ENCODE peak calls at places on chromosomes 1 and 21, in seven cellular contexts. P is activated CD4-positive, alpha-beta T cell treated with anti-CD3 and anti-CD28 coated beads, Interleukin-2, amount 10 ng/mL, durations not matched to agents 7 days and 5 days; W is RWPE1; S is T-helper 9 cell; A is neural progenitor cell; G is tibial artery; Y is memory B cell. Q is an unnamed sample.

GRCh38 chr1:151881479-151881878 is 27.8 kb downstream of the THEM4 start:
- DNase-seq in Y (no peak), W (no peak), G (no peak), A (no peak), S (no peak), P (no peak), Q (no peak)

GRCh38 chr1:91282695-91283420 is 121.8 kb downstream of the HFM1 start:
- DNase-seq in A (peak; percentile 83), G (peak; percentile 54), W (peak; percentile 63), P (peak; percentile 59), S (peak; percentile 18), Y (peak; percentile 25), Q (peak; percentile 36)

GRCh38 chr1:2969870-2970291 is 51.4 kb upstream of the ACTRT2 start:
- DNase-seq in S (no peak), P (no peak), A (no peak), W (no peak), G (no peak), Y (no peak), Q (no peak)

GRCh38 chr1:226654046-226654445 is 85.0 kb downstream of the ITPKB start:
- DNase-seq in S (no peak), G (no peak), Y (no peak), W (no peak), P (no peak), A (peak; percentile 77), Q (peak; percentile 35)

GRCh38 chr1:56071351-56071750 is 508.0 kb downstream of the PLPP3 start:
- DNase-seq in W (no peak), A (no peak), P (no peak), S (no peak), Y (no peak), G (no peak), Q (no peak)

GRCh38 chr21:36087362-36088138 is 17.7 kb downstream of the CBR1 start:
- DNase-seq in G (no peak), S (no peak), A (peak; percentile 42), P (no peak), W (no peak), Y (no peak), Q (no peak)

GRCh38 chr1:184242507-184242943 is 144.3 kb upstream of the C1orf21 start:
- DNase-seq in W (peak; percentile 3), S (no peak), Y (no peak), A (peak; percentile 77), G (no peak), P (no peak), Q (no peak)

GRCh38 chr1:57551476-57551875 is 127.6 kb upstream of the DAB1 start:
- DNase-seq in S (no peak), Y (no peak), P (no peak), A (no peak), G (no peak), W (no peak), Q (no peak)

GRCh38 chr1:184813528-184814089 is 59.0 kb upstream of the EDEM3 start:
- DNase-seq in S (no peak), P (no peak), Y (no peak), A (peak; percentile 26), G (no peak), W (no peak), Q (no peak)

GRCh38 chr1:229998980-229999379 is 68.1 kb upstream of the GALNT2 start:
- DNase-seq in A (no peak), W (no peak), P (no peak), Y (no peak), G (no peak), S (no peak), Q (no peak)

GRCh38 chr1:14332158-14332557 is 266.3 kb upstream of the KAZN start:
- DNase-seq in G (no peak), P (no peak), W (no peak), Y (no peak), A (no peak), S (no peak), Q (no peak)

GRCh38 chr1:33342041-33342723 is 21.3 kb upstream of the A3GALT2 start:
- DNase-seq in G (peak; percentile 92), S (no peak), A (peak; percentile 90), W (peak; percentile 74), Y (no peak), P (no peak), Q (no peak)

GRCh38 chr1:212712451-212713303 is 13.0 kb upstream of the BATF3 start:
- DNase-seq in W (no peak), A (peak; percentile 54), S (no peak), Y (no peak), G (no peak), P (no peak), Q (no peak)

GRCh38 chr1:1308756-1309524 is 543 bp downstream of the PUSL1 start:
- DNase-seq in P (no peak), S (no peak), A (peak; percentile 42), W (no peak), Y (no peak), G (peak; percentile 44), Q (no peak)

GRCh38 chr1:111197598-111198289 is 2.7 kb downstream of the DENND2D start:
- DNase-seq in W (no peak), Y (no peak), G (no peak), P (no peak), A (peak; percentile 64), S (peak; percentile 44), Q (peak; percentile 82)

GRCh38 chr1:27592191-27592590 is 11.8 kb downstream of the AHDC1 start:
- DNase-seq in P (no peak), W (no peak), Y (no peak), S (no peak), A (no peak), G (no peak), Q (no peak)

GRCh38 chr1:202210370-202210769 is 16.8 kb downstream of the LGR6 start:
- DNase-seq in W (no peak), A (peak; percentile 67), G (no peak), S (no peak), P (no peak), Y (no peak), Q (no peak)

GRCh38 chr1:168089979-168090337 is 46.8 kb downstream of the GPR161 start:
- DNase-seq in A (no peak), Y (no peak), P (no peak), W (no peak), G (no peak), S (no peak), Q (no peak)

GRCh38 chr1:204341380-204341779 is 18.3 kb downstream of the PLEKHA6 start:
- DNase-seq in W (no peak), G (no peak), S (no peak), P (no peak), A (no peak), Y (no peak), Q (no peak)

GRCh38 chr1:58573705-58574591 is 3.1 kb downstream of the TACSTD2 start:
- DNase-seq in A (no peak), W (peak; percentile 42), G (no peak), S (no peak), Y (peak; percentile 21), P (peak; percentile 49), Q (no peak)

GRCh38 chr1:14487671-14488070 is 110.8 kb upstream of the KAZN start:
- DNase-seq in G (no peak), W (no peak), P (no peak), S (no peak), Y (no peak), A (no peak), Q (no peak)

GRCh38 chr1:9198538-9199361 is 35.8 kb upstream of the H6PD start:
- DNase-seq in W (no peak), P (no peak), G (no peak), Y (no peak), S (no peak), A (peak; percentile 91), Q (no peak)

GRCh38 chr1:65572701-65573421 is 152.4 kb downstream of the LEPR start:
- DNase-seq in W (no peak), P (no peak), S (no peak), Y (no peak), G (no peak), A (no peak), Q (no peak)

GRCh38 chr21:17391811-17392340 is 121.0 kb upstream of the CXADR start:
- DNase-seq in S (no peak), Y (no peak), W (peak; percentile 9), P (no peak), A (no peak), G (no peak), Q (no peak)

GRCh38 chr1:94239796-94240195 is 2.4 kb upstream of the ARHGAP29 start:
- DNase-seq in S (no peak), G (no peak), W (no peak), P (no peak), Y (no peak), A (no peak), Q (no peak)

GRCh38 chr1:173475564-173476196 is 1.5 kb upstream of the PRDX6 start:
- DNase-seq in S (no peak), P (no peak), Y (no peak), G (no peak), W (peak; percentile 68), A (no peak), Q (no peak)

GRCh38 chr1:231134624-231135023 is 27.2 kb upstream of the TRIM67 start:
- DNase-seq in S (no peak), A (no peak), G (no peak), W (no peak), Y (no peak), P (no peak), Q (no peak)